ENCODE peak calls at places on chromosome 17, in four cellular contexts. K is K562, C is HepG2, Q is Panc1. V is an unnamed sample.

GRCh38 chr17:10048951-10049350 is 143.9 kb upstream of the RCVRN start:
- DNase-seq in K (no peak), C (peak), Q (no peak), V (no peak)

GRCh38 chr17:31857920-31858646 is 961 bp downstream of the COPRS start:
- DNase-seq in K (no peak), C (no peak), Q (no peak), V (no peak)

GRCh38 chr17:33200587-33200986 is 92.5 kb downstream of the ASIC2 start:
- DNase-seq in K (peak), C (no peak), Q (no peak), V (no peak)

GRCh38 chr17:60065136-60065535 is 13.6 kb downstream of the HEATR6 start:
- DNase-seq in K (no peak), C (no peak), Q (no peak), V (no peak)

GRCh38 chr17:75124041-75124818 is 7.3 kb downstream of the NT5C start:
- DNase-seq in K (peak), C (peak), Q (peak), V (peak)

GRCh38 chr17:81090361-81091133 is 55.6 kb downstream of the BAIAP2 start:
- DNase-seq in K (peak), C (no peak), Q (no peak), V (no peak)

GRCh38 chr17:69654981-69655581 is 240.6 kb downstream of the MAP2K6 start:
- DNase-seq in K (no peak), C (no peak), Q (no peak), V (no peak)

GRCh38 chr17:4712526-4712925 is 2.1 kb downstream of the ARRB2 start:
- DNase-seq in K (no peak), C (no peak), Q (no peak), V (no peak)

GRCh38 chr17:15742051-15742795 is 10.1 kb downstream of the TBC1D26 start:
- DNase-seq in K (peak), C (no peak), Q (no peak), V (no peak)

GRCh38 chr17:63483655-63484575 is 7.1 kb downstream of the ACE start:
- DNase-seq in K (no peak), C (no peak), Q (no peak), V (no peak)

GRCh38 chr17:69646729-69647128 is 232.2 kb downstream of the MAP2K6 start:
- DNase-seq in K (no peak), C (no peak), Q (no peak), V (no peak)

DNA sequence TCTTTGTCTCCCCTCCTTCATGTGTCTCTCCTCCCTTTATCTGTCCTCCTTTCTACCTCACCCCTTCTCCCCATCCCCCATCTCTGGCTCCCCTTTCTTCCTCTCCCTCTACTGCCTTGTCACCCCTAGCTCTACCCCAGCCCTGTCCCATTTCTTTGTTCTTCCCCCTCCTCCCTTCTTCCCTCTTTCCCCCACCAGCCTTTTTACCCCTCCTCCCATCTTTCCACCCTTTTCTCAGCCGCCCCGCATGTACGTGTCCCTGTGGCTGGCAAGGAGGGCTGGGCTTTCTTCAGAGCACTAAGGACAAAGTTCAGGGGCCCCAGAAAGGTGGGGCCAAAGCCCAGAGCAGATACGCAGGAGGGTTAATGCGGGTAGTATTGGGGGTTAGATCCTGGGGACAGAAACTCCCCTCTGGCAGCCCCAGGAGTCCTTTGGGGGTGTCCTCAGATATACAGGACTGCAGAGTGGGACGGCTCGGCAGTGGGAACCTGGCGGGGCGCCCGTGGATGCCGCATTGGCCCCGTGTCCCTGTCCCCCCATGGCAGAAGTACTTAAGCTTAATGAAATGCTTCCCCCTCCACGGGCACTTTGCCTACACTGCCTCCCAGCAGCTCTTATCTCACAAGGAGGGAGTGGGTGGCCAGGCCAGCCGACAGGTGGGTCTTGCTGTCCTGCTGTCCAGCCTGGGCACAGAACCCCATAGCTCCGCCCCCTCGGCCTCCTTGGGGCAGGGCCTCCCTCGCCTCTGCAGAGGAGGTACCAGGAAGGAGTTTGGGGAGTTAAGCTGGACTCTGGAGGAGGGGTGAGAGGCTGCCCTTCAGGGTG is 8.3 kb downstream of the THRA start:
- DNase-seq in K (peak), C (no peak), Q (no peak), V (no peak)
- TF ChIP-seq TCF7L2 in K (no peak), C (no peak), Q (no peak), V (no peak)

GRCh38 chr17:82772026-82772425 is 20.2 kb downstream of the TBCD start:
- DNase-seq in K (no peak), C (peak), Q (no peak), V (no peak)

GRCh38 chr17:82765357-82765756 is 13.5 kb downstream of the TBCD start:
- DNase-seq in K (peak), C (no peak), Q (no peak), V (no peak)

GRCh38 chr17:82767041-82767754 is 15.3 kb downstream of the TBCD start:
- DNase-seq in K (peak), C (peak), Q (no peak), V (no peak)

DNA sequence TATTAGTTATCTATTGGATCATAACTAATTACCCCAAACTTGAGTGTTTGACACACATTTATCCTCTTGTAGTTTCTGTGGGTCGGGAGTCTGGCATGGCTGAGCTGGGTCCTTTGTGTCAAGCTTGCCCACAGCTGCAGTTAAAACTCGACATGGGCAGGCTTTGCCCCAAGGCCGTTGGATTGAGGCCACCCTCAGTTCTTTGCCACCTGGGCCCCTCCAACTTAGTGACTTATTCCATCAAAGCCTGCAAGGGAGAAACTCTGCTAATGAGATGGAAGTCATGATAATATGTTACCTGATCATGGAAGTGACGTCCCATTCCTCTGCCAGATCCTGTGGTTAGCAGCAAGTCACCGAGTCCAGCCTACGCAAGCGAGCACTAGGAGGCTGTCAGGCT is 17.2 kb downstream of the TBCD start:
- DNase-seq in K (no peak), C (no peak), Q (no peak), V (no peak)
- TF ChIP-seq SIN3A in K (no peak), C (no peak), Q (no peak), V (no peak)

DNA sequence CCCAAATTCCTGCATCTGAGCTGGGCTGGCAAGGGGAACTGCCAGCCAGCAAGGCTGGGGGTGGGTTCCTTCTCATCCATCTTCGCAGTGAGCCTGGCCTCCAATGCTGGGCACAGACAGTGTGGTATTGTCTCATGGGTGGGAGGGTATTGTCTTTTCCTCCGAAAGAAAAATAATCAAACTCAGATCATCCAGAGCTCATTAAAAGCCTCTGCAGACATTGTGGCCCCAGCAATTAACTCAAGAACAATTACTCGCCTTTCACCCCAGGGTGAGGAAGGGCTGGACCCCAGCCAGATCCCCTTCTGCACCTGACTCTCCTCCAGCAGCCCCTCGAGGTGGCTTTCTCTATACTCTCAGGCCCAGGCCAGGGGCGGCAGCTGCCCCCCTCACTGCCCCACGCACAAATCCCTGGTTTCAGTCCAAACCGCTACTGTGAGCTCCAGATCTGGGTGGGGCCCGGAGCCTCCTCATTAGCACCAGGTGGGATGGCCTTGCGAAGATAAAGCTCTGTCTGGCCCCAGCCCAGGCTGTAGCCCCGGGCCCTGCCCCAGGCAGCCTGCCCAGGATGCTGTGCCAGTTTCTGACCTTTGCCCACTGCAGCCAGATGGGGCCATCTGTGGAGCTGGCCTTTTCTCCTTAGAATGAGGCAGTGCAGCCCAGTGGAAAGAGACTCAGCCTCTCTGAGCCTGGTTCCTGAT is 2.3 kb upstream of the KRT15 start:
- DNase-seq in K (peak), C (no peak), Q (no peak), V (no peak)
- TF ChIP-seq TCF7L2 in K (no peak), C (no peak), Q (no peak), V (no peak)

GRCh38 chr17:45876539-45876938 is 17.8 kb upstream of the MAPT start:
- DNase-seq in K (no peak), C (no peak), Q (no peak), V (no peak)

GRCh38 chr17:45870342-45870974 is 23.9 kb upstream of the MAPT start:
- DNase-seq in K (no peak), C (no peak), Q (no peak), V (no peak)

GRCh38 chr17:45871718-45872117 is 22.6 kb upstream of the MAPT start:
- DNase-seq in K (no peak), C (no peak), Q (no peak), V (no peak)

GRCh38 chr17:45874148-45874547 is 20.2 kb upstream of the MAPT start:
- DNase-seq in K (no peak), C (no peak), Q (no peak), V (no peak)

GRCh38 chr17:45873728-45874127 is 20.6 kb upstream of the MAPT start:
- DNase-seq in K (no peak), C (no peak), Q (no peak), V (no peak)
- TF ChIP-seq SIN3A in K (no peak), C (no peak), Q (no peak), V (no peak)

DNA sequence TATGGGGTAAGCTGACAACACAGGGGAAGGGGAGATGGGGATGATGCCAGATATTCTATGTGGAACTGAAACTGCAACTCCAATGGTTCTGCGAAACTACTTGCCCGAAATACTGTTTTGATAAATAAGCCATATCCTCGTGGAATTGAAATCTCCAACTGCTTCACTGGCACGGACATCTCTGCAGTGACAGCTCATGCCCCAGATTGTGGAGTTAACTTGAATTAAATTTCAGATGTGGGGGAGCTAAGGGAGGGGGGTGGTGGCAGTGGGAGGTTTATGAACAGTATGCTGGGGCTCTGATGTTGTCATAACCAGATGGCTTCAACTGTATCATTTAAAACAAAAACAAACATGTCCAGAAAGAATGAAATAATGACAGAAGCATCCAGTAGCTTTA is 21.8 kb downstream of the NXPH3 start:
- DNase-seq in K (no peak), C (no peak), Q (no peak), V (no peak)
- TF ChIP-seq TCF7L2 in K (no peak), C (no peak), Q (no peak), V (no peak)

DNA sequence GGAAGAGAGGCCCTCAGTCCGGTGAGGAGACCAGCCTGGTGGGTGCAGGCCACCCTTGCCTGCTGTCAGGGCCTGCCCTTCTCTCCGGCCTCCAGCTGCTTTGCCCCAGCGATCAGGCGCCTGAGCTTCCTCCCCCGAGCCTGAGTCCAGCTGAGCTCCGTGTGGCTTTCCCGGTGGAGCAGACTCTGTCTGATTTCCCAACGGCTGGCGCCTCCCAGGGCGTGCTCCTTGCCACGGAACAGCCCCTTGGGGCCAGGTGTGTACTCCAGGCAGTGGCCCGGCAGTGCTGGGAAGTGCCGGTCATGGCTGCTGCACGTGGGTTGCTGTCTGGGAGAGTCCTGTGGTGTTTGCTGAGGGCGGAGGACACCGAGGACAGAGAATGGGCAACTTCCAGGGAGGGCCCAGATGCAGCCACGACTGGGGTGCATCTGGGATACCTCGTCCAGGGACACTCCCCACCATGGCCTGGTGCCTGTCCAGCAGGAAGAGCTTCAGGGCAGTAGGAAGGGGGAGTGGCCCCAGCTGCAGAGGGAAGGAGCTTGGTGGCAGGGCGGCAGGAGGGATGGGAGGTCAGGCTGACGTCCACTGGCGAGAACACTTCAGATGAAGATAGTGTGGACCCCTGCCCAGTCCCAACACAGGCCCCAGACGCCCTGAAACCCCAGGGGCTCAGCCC is 22.5 kb downstream of the METRNL start:
- DNase-seq in K (no peak), C (no peak), Q (no peak), V (no peak)
- TF ChIP-seq SIN3A in K (no peak), C (no peak), Q (no peak), V (no peak)

GRCh38 chr17:49991409-49991808 is 3.6 kb downstream of the DLX3 start:
- DNase-seq in K (no peak), C (no peak), Q (no peak), V (no peak)
- TF ChIP-seq TCF7L2 in K (no peak), C (no peak), Q (no peak), V (no peak)

GRCh38 chr17:27585792-27586191 is 45.2 kb upstream of the LGALS9 start:
- DNase-seq in K (no peak), C (no peak), Q (no peak), V (no peak)

GRCh38 chr17:27582696-27583095 is 48.3 kb upstream of the LGALS9 start:
- DNase-seq in K (no peak), C (no peak), Q (no peak), V (no peak)

GRCh38 chr17:27585153-27585681 is 45.8 kb upstream of the LGALS9 start:
- DNase-seq in K (no peak), C (no peak), Q (no peak), V (no peak)

GRCh38 chr17:27588354-27588753 is 42.6 kb upstream of the LGALS9 start:
- DNase-seq in K (no peak), C (no peak), Q (no peak), V (no peak)

DNA sequence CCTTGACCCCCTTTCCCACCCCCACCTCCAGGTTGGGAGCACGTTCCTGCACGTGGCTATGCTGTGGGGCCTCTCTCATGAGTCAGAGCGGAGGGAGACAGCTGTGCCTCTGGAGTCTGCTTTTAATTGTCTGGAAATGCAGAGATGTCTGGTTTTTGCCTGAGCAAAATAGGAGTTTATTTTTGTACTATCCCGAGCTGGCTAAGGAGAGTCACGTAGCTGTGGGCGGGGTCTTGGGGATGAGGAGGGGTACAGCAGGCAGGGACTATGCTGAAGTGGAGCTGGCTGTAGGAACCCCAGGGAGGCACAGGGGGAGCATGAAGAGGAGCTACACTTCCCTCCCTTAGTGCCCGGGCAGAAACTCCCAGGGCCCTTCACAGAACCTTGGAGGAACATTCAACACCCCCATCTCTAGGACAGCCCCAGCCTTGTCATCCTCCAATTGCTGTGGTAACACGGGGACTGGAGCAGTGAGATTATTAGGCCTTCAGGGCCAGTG is 44.7 kb upstream of the LGALS9 start:
- DNase-seq in K (no peak), C (no peak), Q (no peak), V (no peak)
- TF ChIP-seq SIN3A in K (no peak), C (no peak), Q (no peak), V (no peak)

GRCh38 chr17:1724869-1725641 is 551 bp downstream of the WDR81 start:
- DNase-seq in K (no peak), C (no peak), Q (no peak), V (no peak)
- TF ChIP-seq TCF7L2 in K (no peak), C (no peak), Q (no peak), V (no peak)

DNA sequence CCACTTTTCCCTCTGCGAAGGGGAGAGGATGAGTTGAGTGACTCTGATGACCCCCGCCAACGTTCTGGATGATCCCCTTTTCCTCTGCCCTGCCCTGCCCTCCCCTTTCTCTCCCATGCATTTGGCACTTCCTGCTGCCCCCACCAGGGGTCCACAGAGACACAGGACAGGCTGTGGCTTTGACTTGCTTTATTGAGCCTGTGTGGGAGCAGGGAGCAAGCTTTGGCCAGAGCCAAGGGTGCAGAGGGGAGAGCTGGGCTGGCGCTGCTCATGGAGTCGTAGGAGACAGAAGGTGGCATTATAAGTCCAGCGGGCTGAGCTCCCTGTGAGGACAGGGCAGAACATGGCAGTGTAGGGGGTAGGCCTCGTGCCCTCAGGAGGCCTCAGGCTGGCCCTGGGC is 1.6 kb downstream of the PPY start:
- DNase-seq in K (peak), C (peak), Q (no peak), V (peak)
- TF ChIP-seq SIN3A in K (no peak), C (no peak), Q (no peak), V (no peak)

V was measured in HCT116.